ENCODE peak calls at places on chromosomes 1 and 21, in four cellular contexts. M is astrocyte, E is PC-3, G is fibroblast of lung. H is an unnamed sample.

GRCh38 chr1:230299148-230300006 is 126.8 kb downstream of the PGBD5 start:
- DNase-seq in G (no peak), E (no peak), M (no peak), H (no peak)

GRCh38 chr1:31591425-31592093 is 15.2 kb downstream of the TINAGL1 start:
- DNase-seq in G (no peak), M (peak), E (peak), H (peak)

GRCh38 chr1:93471911-93472310 is 24.0 kb downstream of the FNBP1L start:
- DNase-seq in M (peak), G (peak), E (peak), H (peak)

GRCh38 chr1:55572878-55573734 is 357.9 kb upstream of the USP24 start:
- DNase-seq in E (peak), G (no peak), M (peak), H (peak)

GRCh38 chr1:16260814-16261213 is 23.8 kb upstream of the CPLANE2 start:
- DNase-seq in M (peak), E (peak), G (no peak), H (no peak)

GRCh38 chr1:119477710-119478109 is 29.3 kb upstream of the HSD3B1 start:
- DNase-seq in M (no peak), G (peak), E (peak), H (no peak)

GRCh38 chr1:157411064-157411463 is 141.3 kb downstream of the FCRL5 start:
- DNase-seq in M (no peak), E (no peak), G (no peak), H (no peak)

GRCh38 chr1:19651141-19651737 is 7.1 kb downstream of the NBL1 start:
- DNase-seq in G (peak), M (no peak), E (peak), H (no peak)

GRCh38 chr1:10679521-10680220 is 116.8 kb downstream of the CASZ1 start:
- DNase-seq in E (peak), M (peak), G (peak), H (peak)

DNA sequence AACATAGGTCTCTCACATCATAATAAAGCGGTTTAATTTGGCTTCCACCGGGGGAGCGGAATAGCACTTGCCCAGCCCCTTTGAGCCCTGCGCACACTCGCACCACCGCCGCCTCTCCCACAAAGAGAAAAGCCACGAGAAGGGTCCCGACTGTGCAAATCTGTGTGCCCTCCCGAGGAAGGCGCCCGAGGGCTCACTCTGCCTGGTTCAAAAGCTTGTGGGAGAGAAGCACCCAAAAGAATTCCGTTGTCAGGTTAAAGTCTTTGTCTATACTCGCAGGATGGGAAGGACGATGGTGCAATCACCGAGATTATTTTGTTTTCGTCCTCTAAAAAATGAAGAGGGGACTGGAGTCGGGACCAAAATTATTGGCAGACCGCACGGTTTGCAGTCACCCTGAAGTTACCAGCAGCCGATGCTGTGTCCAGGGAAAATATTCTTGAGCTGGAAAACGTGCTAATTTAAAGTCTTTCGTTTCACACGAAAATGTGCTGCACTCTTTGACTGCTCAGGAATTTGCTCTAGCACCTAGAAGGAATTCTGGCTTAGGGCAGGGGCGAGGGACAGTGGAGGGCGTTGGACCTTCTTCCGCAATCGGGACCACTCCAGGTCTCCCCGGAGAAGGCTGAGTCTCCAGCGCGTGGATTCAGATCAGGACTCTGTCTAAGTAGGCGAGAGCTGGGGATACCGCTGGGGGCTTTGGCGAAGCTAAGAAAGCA is 6.6 kb upstream of the SIM2 start:
- DNase-seq in E (no peak), M (no peak), G (no peak), H (no peak)
- TF ChIP-seq EZH2 in E (no peak), M (peak), G (peak), H (peak)

DNA sequence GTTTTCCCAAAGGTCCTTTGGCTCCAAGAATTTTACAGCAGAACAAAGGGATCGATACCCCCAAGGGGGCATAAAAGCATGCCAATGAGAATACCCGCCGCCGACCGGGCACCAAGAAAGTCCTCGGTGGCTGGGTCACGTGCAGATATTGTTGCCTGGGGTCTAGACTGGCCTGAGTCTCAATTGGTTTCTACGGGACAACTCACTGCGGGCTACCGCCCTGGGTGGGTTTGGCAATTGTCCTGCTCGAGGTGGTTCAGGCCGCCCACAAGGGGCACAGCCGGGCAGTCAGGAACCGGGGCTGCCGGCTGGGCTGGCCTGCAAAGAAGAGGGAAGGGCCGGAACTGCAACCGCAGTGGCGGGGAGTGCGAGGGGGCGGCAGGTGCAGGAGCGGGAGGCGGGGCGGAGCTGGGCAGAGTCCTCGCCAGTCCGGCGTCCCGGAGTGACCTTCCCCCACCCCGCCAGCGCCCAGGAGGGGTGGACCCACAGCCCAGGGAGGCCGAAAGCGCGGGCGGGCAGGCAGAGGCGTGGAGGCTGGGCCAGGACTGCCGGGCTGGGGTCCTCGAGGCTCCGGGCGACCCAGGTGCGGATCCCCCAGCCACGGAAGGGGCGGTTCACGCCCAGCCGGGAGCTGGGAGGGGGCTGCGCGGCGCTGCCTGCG is 926 bp upstream of the ATP1B1 start:
- DNase-seq in E (peak), M (no peak), G (no peak), H (peak)
- TF ChIP-seq EZH2 in E (no peak), M (peak), G (no peak), H (no peak)

DNA sequence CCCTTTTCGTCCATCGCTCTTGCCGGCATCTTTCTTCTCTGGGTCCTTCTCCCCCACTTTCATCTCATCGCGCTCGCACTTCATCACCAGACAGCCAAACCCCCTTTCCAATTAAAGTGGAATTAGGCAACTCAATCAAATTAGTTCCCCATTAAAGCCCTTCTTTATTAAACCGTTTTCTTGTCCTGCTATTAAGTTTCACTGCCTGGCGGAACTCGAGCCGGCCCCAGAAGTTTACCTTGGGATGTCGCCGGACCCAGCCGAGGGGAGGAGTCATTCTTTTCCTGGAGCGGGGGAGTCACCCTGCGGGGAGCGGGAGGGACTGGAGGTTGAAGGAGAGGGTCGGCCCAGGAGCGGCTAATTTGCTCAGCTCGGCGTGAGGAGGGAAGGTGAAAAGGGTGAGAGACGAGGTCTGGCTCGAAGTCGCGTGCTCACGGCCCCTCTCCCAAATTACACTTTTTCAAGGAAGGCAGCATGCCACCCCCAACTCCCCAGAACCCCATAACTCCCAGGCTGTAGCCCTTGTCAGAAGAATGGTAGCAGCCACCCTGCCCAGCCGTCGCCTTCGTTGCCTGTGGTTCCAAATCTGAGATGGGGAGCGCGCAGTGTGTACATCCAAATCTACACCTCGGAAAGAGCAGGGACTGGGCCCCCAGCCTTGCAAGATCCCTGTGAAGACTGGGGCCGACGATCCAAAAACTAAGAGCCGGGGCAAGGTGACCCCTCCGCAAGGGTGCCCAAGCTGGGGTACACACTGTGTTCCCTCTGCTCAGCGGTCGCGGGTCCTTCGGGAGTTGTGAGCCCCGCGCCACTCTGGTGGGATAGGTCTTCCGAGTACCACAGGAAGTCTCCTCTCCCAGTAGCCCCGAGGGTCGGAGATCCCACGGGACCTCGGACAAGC is 6.4 kb downstream of the DMRTA2 start:
- DNase-seq in G (no peak), M (no peak), E (no peak), H (no peak)
- TF ChIP-seq EZH2 in G (peak), M (peak), E (no peak), H (peak)

GRCh38 chr1:58784758-58785423 is 1.0 kb upstream of the JUN start:
- DNase-seq in E (peak), M (peak), G (peak), H (peak)

GRCh38 chr1:58782308-58783089 is 1.3 kb downstream of the JUN start:
- DNase-seq in M (peak), G (peak), E (peak), H (peak)

GRCh38 chr1:58781541-58782307 is 2.1 kb downstream of the JUN start:
- DNase-seq in E (peak), M (peak), G (peak), H (peak)

GRCh38 chr1:58783993-58784757 is at the start of gene JUN:
- DNase-seq in M (peak), G (peak), E (peak), H (peak)

DNA sequence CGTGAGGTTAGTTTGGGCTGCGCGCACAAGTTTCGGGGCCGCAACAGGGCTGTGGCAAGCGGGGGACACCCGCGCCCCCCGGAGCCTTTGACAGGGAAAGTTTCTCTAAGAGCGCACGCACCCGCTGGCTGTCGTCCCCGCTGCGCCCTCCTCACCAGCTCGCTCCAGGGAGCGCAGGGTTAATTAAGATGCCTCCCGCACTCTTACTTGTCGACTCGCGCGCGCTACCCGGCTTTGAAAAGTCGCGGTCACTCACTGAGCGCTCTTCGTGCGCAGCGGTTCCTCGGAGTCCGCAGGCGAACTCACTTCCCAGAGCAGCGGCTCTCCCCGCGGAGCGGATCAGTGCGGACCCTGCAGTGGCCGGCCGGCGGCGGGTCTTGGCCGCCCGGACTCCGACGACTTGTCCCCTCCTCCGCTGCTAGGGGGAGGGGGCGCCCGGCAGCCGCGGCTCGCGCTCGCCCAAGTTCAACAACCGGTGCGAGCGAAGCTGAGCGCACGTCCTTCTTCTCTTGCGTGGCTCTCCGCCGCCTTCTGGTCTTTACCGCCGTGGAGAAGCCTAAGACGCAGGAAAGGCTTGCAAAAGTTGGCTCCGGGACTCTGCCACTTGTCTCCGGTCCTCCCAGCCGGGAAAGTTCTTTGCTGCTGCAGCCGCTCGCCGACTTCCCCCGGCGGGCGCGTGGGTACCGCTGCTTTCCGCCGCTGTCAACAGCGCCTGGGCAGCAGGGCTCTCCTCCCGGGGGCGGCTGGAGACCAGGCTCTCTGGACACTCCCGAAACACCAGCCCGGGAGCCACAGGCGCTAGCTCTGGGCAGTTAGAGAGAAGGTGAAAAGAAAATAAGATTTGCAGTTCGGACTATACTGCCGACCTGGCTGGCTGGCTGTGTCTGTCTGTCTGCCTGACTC is 506 bp downstream of the JUN start:
- DNase-seq in G (peak), E (peak), M (peak), H (peak)
- TF ChIP-seq EZH2 in G (no peak), E (no peak), M (no peak), H (no peak)

GRCh38 chr21:36698160-36699025 is 522 bp upstream of the SIM2 start:
- DNase-seq in M (no peak), E (peak), G (no peak), H (no peak)

GRCh38 chr21:36700961-36701911 is 2.3 kb downstream of the SIM2 start:
- DNase-seq in G (no peak), E (peak), M (no peak), H (no peak)

GRCh38 chr21:36699026-36699545 is at the start of gene SIM2:
- DNase-seq in M (no peak), G (no peak), E (peak), H (peak)

GRCh38 chr21:36700295-36700960 is 1.5 kb downstream of the SIM2 start:
- DNase-seq in G (no peak), M (no peak), E (no peak), H (no peak)

GRCh38 chr21:36699546-36700294 is 805 bp downstream of the SIM2 start:
- DNase-seq in E (peak), G (no peak), M (no peak), H (no peak)
- TF ChIP-seq EZH2 in E (no peak), G (peak), M (peak), H (peak)

GRCh38 chr1:197921235-197922069 is 4.3 kb downstream of the LHX9 start:
- DNase-seq in G (no peak), M (no peak), E (no peak), H (no peak)
- TF ChIP-seq EZH2 in G (peak), M (no peak), E (no peak), H (peak)

DNA sequence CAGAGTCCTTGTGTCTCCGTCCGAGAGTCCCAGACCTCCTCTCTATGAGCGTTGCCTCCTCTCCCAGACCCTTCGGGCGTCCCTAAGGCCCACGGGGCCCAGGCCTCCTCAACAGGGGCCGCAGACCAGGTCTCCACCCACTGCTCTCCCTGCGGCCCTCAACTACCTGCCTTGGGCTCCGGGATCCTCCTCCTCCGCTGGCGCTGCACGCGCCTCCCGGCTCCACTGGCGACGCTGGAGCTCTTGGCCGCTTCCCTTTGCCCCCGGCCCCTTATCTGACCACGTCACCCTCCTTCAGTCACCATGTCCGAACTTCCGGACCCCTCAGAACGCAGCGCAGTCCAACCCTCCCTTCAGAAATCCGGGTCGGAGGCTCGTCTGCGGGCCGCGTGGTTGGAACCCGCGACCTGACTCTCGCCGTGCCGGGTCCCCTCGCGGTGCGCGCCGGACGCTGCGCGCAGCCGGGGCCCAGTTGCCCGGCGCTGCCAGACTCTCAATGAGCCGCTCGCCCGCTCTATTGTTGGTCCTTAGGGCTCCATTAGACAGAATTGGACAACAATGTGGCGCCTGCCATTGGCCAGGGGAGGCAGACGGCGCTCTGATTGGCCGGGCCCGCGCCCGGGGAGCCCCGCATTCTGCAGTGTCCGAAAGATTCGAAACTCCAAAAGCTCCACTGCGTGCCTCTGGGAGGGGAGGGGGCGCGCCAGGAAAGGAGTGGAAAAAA is at the start of gene DMRTA2:
- DNase-seq in G (no peak), E (no peak), M (peak), H (peak)
- TF ChIP-seq EZH2 in G (peak), E (no peak), M (peak), H (peak)

GRCh38 chr1:200029035-200029623 is 1.6 kb downstream of the NR5A2 start:
- DNase-seq in E (peak), G (peak), M (no peak), H (peak)
- TF ChIP-seq EZH2 in E (no peak), G (peak), M (peak), H (peak)